ENCODE peak calls at places on chromosomes 16 and 17, in four cellular contexts. V is K562, Z is HepG2, J is GM12878. U is an unnamed sample.

GRCh38 chr17:31250229-31250628 is 46.8 kb downstream of the OMG start:
- DNase-seq in V (no peak), J (peak), Z (no peak), U (no peak)

GRCh38 chr17:59763861-59764260 is 56.4 kb downstream of the VMP1 start:
- DNase-seq in J (no peak), V (no peak), Z (peak), U (no peak)

GRCh38 chr16:75282811-75283281 is 31.4 kb upstream of the BCAR1 start:
- DNase-seq in Z (no peak), J (no peak), V (no peak), U (no peak)

GRCh38 chr17:74024871-74025531 is 178.5 kb upstream of the RPL38 start:
- DNase-seq in Z (peak), J (no peak), V (no peak), U (no peak)

GRCh38 chr17:68290955-68291835 is at the start of the genes ARSG and SLC16A6:
- DNase-seq in J (no peak), Z (peak), V (peak), U (peak)

GRCh38 chr17:81563861-81564586 is 11.9 kb upstream of the FAAP100 start:
- DNase-seq in J (no peak), V (no peak), Z (no peak), U (no peak)

GRCh38 chr17:77637807-77638182 is 320.7 kb upstream of the TNRC6C start:
- DNase-seq in Z (no peak), V (no peak), J (no peak), U (no peak)

GRCh38 chr16:82846806-82847205 is 220.0 kb downstream of the CDH13 start:
- DNase-seq in Z (no peak), V (no peak), J (no peak), U (no peak)

GRCh38 chr16:86477642-86478041 is 32.7 kb upstream of the FOXF1 start:
- DNase-seq in Z (no peak), J (no peak), V (no peak), U (no peak)

GRCh38 chr17:72984145-72984924 is 108.2 kb downstream of the SLC39A11 start:
- DNase-seq in V (no peak), J (no peak), Z (no peak), U (no peak)

GRCh38 chr17:72987166-72987565 is 105.3 kb downstream of the SLC39A11 start:
- DNase-seq in V (no peak), Z (no peak), J (no peak), U (no peak)

GRCh38 chr17:72982680-72983079 is 109.8 kb downstream of the SLC39A11 start:
- DNase-seq in V (no peak), Z (peak), J (no peak), U (no peak)

GRCh38 chr17:72985882-72986720 is 106.4 kb downstream of the SLC39A11 start:
- DNase-seq in V (peak), J (peak), Z (peak), U (peak)

GRCh38 chr17:72984925-72985322 is 107.6 kb downstream of the SLC39A11 start:
- DNase-seq in Z (no peak), J (no peak), V (no peak), U (no peak)
- TF ChIP-seq BHLHE40 in Z (no peak), J (no peak), V (no peak), U (no peak)

GRCh38 chr16:23701045-23701444 is 12.0 kb downstream of the ERN2 start:
- DNase-seq in J (no peak), Z (no peak), V (no peak), U (no peak)
- TF ChIP-seq FOXM1 in J (no peak), Z (no peak), V (no peak), U (no peak)

GRCh38 chr17:61307905-61308886 is 91.4 kb upstream of the TBX2 start:
- DNase-seq in J (no peak), Z (no peak), V (no peak), U (no peak)
- TF ChIP-seq BHLHE40 in J (no peak), Z (no peak), V (no peak), U (no peak)

GRCh38 chr16:70689035-70689969 is 3.4 kb upstream of the MTSS2 start:
- DNase-seq in J (no peak), Z (peak), V (no peak), U (no peak)
- TF ChIP-seq FOXM1 in J (no peak), Z (no peak), V (no peak), U (no peak)